ENCODE peak calls at places on chromosomes 1 and 21, in five cellular contexts. Z is CD4-positive, alpha-beta T cell; Y is cardiac muscle cell; E is body of pancreas; V is fibroblast of lung. W is an unnamed sample.

GRCh38 chr1:230758705-230759354 is 11.6 kb downstream of the CAPN9 start:
- DNase-seq in Y (no peak), E (no peak), V (peak), Z (no peak), W (no peak)

GRCh38 chr1:15337656-15338402 is 71.9 kb upstream of the EFHD2 start:
- DNase-seq in V (peak), E (no peak), Z (no peak), Y (peak), W (no peak)

GRCh38 chr1:153396461-153396860 is 5.6 kb upstream of the S100A8 start:
- DNase-seq in Y (no peak), V (no peak), Z (no peak), E (no peak), W (no peak)

GRCh38 chr1:15680131-15680530 is 4.0 kb upstream of the PLEKHM2 start:
- DNase-seq in E (no peak), V (peak), Y (peak), Z (no peak), W (peak)

GRCh38 chr1:61477301-61477700 is 247.6 kb downstream of the TM2D1 start:
- DNase-seq in Y (no peak), Z (no peak), V (no peak), E (no peak), W (no peak)

GRCh38 chr1:54279457-54279856 is 79.5 kb downstream of the MRPL37 start:
- DNase-seq in V (no peak), Z (no peak), E (no peak), Y (no peak), W (no peak)

GRCh38 chr1:8015036-8015808 is 10.9 kb downstream of the ERRFI1 start:
- DNase-seq in Z (no peak), Y (peak), E (peak), V (peak), W (no peak)

GRCh38 chr1:186050360-186050759 is 316.2 kb downstream of the HMCN1 start:
- DNase-seq in Z (no peak), E (no peak), V (peak), Y (peak), W (no peak)

GRCh38 chr1:30783244-30783915 is 25.8 kb upstream of the LAPTM5 start:
- DNase-seq in V (no peak), E (peak), Y (no peak), Z (no peak), W (no peak)

GRCh38 chr1:192904438-192904895 is 95.6 kb downstream of the RGS2 start:
- DNase-seq in E (peak), V (peak), Z (no peak), Y (peak), W (peak)

GRCh38 chr1:114585221-114585620 is 3.8 kb upstream of the BCAS2 start:
- DNase-seq in E (no peak), V (no peak), Z (no peak), Y (peak), W (no peak)

GRCh38 chr1:90504509-90504908 is 212.6 kb downstream of the BARHL2 start:
- DNase-seq in Z (no peak), V (no peak), Y (no peak), E (no peak), W (no peak)

GRCh38 chr1:216617081-216617480 is 106.1 kb downstream of the ESRRG start:
- DNase-seq in V (no peak), E (no peak), Y (no peak), Z (no peak), W (no peak)

GRCh38 chr1:212608956-212609700 is 567 bp downstream of the ATF3 start:
- DNase-seq in Z (peak), V (peak), Y (peak), E (peak), W (no peak)

GRCh38 chr1:22841754-22842370 is 130.8 kb downstream of the LACTBL1 start:
- DNase-seq in V (no peak), Y (peak), Z (no peak), E (no peak), W (no peak)

GRCh38 chr1:220843481-220844011 is 35.7 kb upstream of the HLX start:
- DNase-seq in Z (no peak), Y (peak), V (peak), E (no peak), W (no peak)

GRCh38 chr1:185694081-185694480 is 40.1 kb upstream of the HMCN1 start:
- DNase-seq in Z (no peak), Y (no peak), E (peak), V (peak), W (no peak)

GRCh38 chr1:119731060-119731459 is 19.3 kb downstream of the PHGDH start:
- DNase-seq in Z (no peak), E (no peak), V (no peak), Y (no peak), W (no peak)

GRCh38 chr1:36705629-36706028 is 222.9 kb upstream of the CSF3R start:
- DNase-seq in Y (no peak), V (no peak), Z (no peak), E (no peak), W (no peak)

GRCh38 chr1:200732438-200732837 is 6.3 kb upstream of the CAMSAP2 start:
- DNase-seq in E (no peak), Z (no peak), Y (no peak), V (no peak), W (no peak)

GRCh38 chr1:19700046-19700777 is 35.5 kb downstream of the HTR6 start:
- DNase-seq in Y (no peak), V (no peak), E (no peak), Z (no peak), W (no peak)

GRCh38 chr1:51897699-51898031 is 19.1 kb upstream of the NRDC start:
- DNase-seq in Z (no peak), V (peak), Y (peak), E (no peak), W (no peak)

GRCh38 chr1:30877205-30877912 is 31.2 kb downstream of the SDC3 start:
- DNase-seq in V (peak), Z (no peak), Y (peak), E (peak), W (no peak)

GRCh38 chr1:232227171-232227740 is 402.7 kb downstream of the SIPA1L2 start:
- DNase-seq in Y (peak), Z (no peak), E (no peak), V (no peak), W (no peak)

GRCh38 chr1:17525065-17525464 is 14.4 kb upstream of the ARHGEF10L start:
- DNase-seq in Y (no peak), E (no peak), Z (no peak), V (no peak), W (no peak)

GRCh38 chr1:80083892-80084291 is 1077.4 kb upstream of the ADGRL4 start:
- DNase-seq in V (no peak), Z (no peak), E (no peak), Y (no peak), W (no peak)

GRCh38 chr1:246035060-246035531 is 472.0 kb downstream of the SMYD3 start:
- DNase-seq in E (no peak), V (peak), Y (no peak), Z (no peak), W (no peak)

GRCh38 chr1:170807432-170807831 is 127.9 kb upstream of the MROH9 start:
- DNase-seq in V (peak), Z (no peak), Y (peak), E (no peak), W (peak)
- H3K27ac ChIP-seq in V (no peak), Z (no peak), Y (no peak), E (no peak), W (no peak)

DNA sequence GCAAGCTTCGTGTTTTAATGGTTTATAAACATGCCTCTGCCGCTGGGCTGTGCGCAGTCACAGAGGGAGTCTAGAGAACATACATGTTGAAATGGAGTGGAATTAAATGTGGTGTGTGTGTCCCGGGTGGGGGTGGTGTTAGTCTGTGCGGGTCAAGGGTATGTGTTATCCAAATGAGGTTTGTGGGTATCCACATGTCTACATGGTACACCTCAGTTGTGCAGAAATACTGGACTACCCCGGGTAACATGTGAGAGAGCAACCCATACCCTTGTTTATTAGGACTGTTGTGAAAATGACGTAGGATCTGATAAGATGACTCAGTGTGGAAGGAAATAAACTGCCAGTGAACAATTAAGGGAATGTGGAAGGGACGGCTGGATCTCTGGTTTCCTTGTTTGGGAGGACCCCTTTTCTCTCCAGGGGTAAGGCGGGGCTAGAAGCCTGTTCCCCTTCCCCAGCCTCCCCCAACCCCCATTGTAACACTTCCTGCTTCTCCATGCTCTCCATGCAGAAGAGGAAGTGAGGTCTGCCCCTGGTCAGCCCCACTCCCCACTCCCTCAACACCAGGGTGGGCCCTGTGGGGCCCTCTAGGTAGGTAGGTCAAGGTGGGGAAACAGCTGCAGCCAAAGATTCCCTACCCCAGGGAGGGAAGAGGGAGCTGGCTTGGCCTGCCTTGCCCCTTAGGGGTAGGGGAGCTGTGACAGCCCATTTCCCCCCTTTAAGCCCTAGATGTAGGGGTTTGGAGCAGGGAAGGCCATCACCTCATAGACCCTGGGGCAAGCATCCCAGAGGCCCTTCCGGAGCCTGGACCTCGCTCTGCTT is 690 bp downstream of the EPS8L3 start:
- DNase-seq in V (peak), Z (no peak), Y (peak), E (peak), W (no peak)
- H3K27ac ChIP-seq in V (no peak), Z (no peak), Y (no peak), E (no peak), W (no peak)

DNA sequence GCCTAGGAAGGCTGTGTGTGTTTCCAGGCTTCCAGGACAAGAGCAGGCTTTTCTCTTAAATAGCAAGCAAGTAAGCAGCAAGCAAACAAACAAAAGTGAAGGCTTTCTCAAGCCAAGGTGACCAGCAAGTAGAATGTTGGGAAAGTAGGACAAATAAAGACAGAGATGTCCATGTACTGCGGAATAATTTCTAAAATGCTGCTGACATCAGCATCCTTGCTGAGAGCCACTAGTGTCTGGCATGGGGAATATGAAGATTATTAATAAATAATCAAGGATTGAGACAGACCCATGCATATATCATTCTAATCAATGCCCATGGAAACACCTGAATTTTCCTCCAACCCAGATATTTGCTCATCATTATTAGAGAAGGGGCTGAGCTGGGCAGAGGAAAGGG is 6.4 kb upstream of the DYRK3 start:
- DNase-seq in Y (no peak), V (no peak), E (no peak), Z (no peak), W (no peak)
- H3K27ac ChIP-seq in Y (no peak), V (no peak), E (no peak), Z (no peak), W (no peak)

DNA sequence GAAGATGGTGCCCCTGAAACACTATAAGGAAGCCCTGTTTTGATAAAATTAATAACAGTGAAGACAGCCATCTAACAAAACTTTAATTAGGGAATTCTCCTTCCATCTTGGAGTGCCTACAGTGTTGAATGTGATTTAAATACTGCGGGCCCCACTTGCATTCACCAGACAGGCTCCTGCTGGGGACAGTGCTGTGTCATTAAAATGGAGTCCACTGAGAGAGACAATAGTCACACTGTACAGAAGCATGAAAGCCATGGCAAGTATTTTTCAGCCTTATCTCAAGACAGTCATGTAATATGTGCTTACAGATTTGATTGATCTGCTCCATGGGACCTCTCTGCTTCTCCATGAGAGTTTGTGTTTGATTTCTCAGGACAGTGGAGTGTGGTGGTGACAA is 29.7 kb upstream of the ZBTB18 start:
- DNase-seq in V (no peak), Z (no peak), Y (no peak), E (no peak), W (no peak)
- H3K27ac ChIP-seq in V (no peak), Z (no peak), Y (no peak), E (no peak), W (no peak)

DNA sequence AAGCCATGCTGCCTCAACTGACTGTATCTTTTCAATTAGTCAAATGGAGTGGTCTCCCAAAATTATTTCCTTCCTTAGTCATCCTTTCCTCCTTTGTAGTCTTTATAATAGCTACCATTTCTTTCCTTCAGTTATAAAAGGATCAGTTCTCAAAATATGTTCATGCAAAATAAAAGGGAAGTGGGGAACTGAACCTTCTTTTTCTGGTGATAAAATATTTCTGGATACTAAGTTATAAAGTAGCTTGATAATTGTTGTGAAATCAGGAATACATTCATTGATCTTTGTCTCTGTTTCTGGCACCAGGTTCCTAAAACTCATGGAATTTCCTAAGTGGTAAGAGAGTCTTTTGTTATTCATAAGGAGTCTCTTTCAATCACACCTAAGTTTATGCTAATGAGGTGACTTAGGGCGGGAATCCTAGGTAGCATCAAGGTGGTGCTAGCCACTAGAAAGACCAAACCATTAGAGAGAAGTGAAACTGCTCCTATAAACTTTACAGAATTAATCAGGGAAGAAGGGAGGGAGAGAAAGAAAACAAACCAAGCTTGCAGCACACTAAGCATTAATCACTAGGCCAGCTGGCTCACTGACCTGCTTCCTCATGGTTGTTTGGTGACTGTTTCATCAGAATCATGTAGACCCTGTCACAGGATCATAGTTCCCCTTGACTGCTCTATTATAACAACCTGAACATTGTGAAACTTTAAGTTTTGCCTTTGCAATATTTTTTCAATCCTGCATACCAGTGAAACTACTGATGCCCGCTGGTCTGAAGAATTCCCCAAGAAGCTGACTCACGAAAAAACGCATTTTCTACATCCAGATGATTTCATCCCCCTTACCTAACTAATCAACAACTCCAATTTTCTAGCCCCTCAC is 161.6 kb upstream of the PTBP2 start:
- DNase-seq in V (peak), Y (peak), Z (no peak), E (peak), W (peak)
- H3K27ac ChIP-seq in V (peak), Y (no peak), Z (no peak), E (no peak), W (peak)

GRCh38 chr21:29303301-29303700 is 4.6 kb downstream of the BACH1 start:
- DNase-seq in Y (no peak), V (no peak), Z (no peak), E (no peak), W (no peak)
- H3K27ac ChIP-seq in Y (no peak), V (no peak), Z (no peak), E (peak), W (peak)

GRCh38 chr1:155929057-155929456 is 5.2 kb downstream of the KHDC4 start:
- DNase-seq in Z (no peak), Y (no peak), V (no peak), E (no peak), W (no peak)
- H3K27ac ChIP-seq in Z (no peak), Y (no peak), V (no peak), E (no peak), W (peak)

DNA sequence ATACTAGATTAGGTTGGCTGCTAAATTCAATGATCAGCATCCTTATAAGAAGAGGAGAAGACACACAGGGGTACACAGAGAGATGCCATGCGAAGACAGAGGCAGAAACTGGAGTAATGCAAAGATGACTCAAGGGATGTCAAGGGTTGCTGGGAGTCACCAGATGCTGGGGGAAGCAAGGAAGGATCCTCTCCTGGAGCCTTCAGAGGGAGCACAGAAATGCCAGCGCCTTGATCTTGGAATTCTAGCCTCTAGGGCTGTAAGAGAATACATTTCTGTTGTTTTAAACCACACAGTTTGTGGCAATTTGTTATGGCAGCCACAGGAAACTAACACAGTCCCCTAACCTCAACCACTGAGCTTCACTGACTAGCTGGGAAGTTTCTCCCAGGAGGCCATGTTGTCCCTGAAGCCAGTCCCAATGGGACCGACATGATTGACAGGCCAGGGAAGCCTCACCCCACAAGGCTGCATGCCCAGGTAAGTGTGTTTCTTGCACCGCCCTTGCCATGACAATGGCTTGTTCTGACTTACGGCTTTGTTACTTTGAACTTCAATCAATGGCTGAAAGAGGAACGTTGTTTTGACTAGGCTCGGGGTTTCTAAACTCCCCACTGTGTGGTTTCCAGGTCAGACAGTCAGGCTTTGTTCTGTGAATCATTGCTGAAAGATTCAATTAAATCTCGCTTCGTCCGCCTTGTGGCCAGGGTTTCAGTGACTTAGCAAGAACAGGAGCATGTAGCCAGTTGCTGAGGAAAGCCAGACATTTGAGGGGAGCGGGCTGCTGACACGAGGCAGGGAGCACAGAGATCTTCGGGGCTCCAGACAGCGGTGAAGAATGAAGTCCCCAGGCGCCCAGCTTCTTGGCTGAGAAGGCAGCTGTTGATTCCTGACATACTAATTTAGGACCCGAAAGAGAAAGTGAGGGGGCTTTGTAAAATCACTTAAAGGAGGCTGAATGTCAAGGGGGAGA is 62.3 kb downstream of the RUNX1 start:
- DNase-seq in Z (peak), V (peak), E (peak), Y (peak), W (no peak)
- H3K27ac ChIP-seq in Z (peak), V (no peak), E (no peak), Y (no peak), W (no peak)

W was measured in epithelial cell of prostate.